ENCODE peak calls at places on chromosome 11, in eight cellular contexts. One of them, this sample, is unnamed.

GRCh38 chr11:33027846-33028536 is 11.4 kb upstream of the TCP11L1 start:
- DNase-seq in HepG2: no peak
- DNase-seq in adrenal gland: no peak
- DNase-seq in A549: no peak
- DNase-seq in ovary: no peak
- DNase-seq in right lobe of liver: no peak
- DNase-seq in stomach: no peak
- DNase-seq in testis: no peak
- DNase-seq in this sample: no peak

GRCh38 chr11:105719073-105719846 is 109.4 kb downstream of the GRIA4 start:
- DNase-seq in HepG2: peak; percentile 49
- DNase-seq in adrenal gland: no peak
- DNase-seq in A549: peak; percentile 10
- DNase-seq in ovary: no peak
- DNase-seq in right lobe of liver: no peak
- DNase-seq in stomach: no peak
- DNase-seq in testis: no peak
- DNase-seq in this sample: no peak

GRCh38 chr11:104061851-104062521 is 25.5 kb downstream of the DDI1 start:
- DNase-seq in HepG2: no peak
- DNase-seq in adrenal gland: no peak
- DNase-seq in A549: no peak
- DNase-seq in ovary: peak; percentile 11
- DNase-seq in right lobe of liver: no peak
- DNase-seq in stomach: no peak
- DNase-seq in testis: no peak
- DNase-seq in this sample: no peak

GRCh38 chr11:117668291-117668690 is 128.7 kb downstream of the DSCAML1 start:
- DNase-seq in HepG2: no peak
- DNase-seq in adrenal gland: no peak
- DNase-seq in A549: no peak
- DNase-seq in ovary: no peak
- DNase-seq in right lobe of liver: no peak
- DNase-seq in stomach: no peak
- DNase-seq in testis: no peak
- DNase-seq in this sample: no peak

GRCh38 chr11:84793318-84793717 is 833.8 kb downstream of the DLG2 start:
- DNase-seq in HepG2: no peak
- DNase-seq in adrenal gland: no peak
- DNase-seq in A549: no peak
- DNase-seq in ovary: no peak
- DNase-seq in right lobe of liver: no peak
- DNase-seq in stomach: no peak
- DNase-seq in testis: no peak
- DNase-seq in this sample: no peak

GRCh38 chr11:84165139-84165538 is 879.0 kb upstream of the CCDC90B start:
- DNase-seq in HepG2: no peak
- DNase-seq in adrenal gland: no peak
- DNase-seq in A549: no peak
- DNase-seq in ovary: no peak
- DNase-seq in right lobe of liver: no peak
- DNase-seq in stomach: no peak
- DNase-seq in testis: no peak
- DNase-seq in this sample: no peak

GRCh38 chr11:120031156-120031555 is 106.8 kb downstream of the TRIM29 start:
- DNase-seq in HepG2: no peak
- DNase-seq in adrenal gland: no peak
- DNase-seq in A549: no peak
- DNase-seq in ovary: no peak
- DNase-seq in right lobe of liver: no peak
- DNase-seq in stomach: no peak
- DNase-seq in testis: no peak
- DNase-seq in this sample: no peak

GRCh38 chr11:23123766-23124165 is 263.5 kb upstream of the CCDC179 start:
- DNase-seq in HepG2: no peak
- DNase-seq in adrenal gland: peak; percentile 34
- DNase-seq in A549: no peak
- DNase-seq in ovary: no peak
- DNase-seq in right lobe of liver: no peak
- DNase-seq in stomach: no peak
- DNase-seq in testis: no peak
- DNase-seq in this sample: no peak

GRCh38 chr11:121112498-121113455 is 11.7 kb downstream of the TECTA start:
- DNase-seq in HepG2: peak; percentile 52
- DNase-seq in adrenal gland: peak; percentile 51
- DNase-seq in A549: peak; percentile 51
- DNase-seq in ovary: peak; percentile 61
- DNase-seq in right lobe of liver: peak; percentile 70
- DNase-seq in stomach: peak; percentile 64
- DNase-seq in testis: peak; percentile 78
- DNase-seq in this sample: peak; percentile 48

GRCh38 chr11:14290422-14290821 is 68.6 kb downstream of the RRAS2 start:
- DNase-seq in HepG2: no peak
- DNase-seq in adrenal gland: no peak
- DNase-seq in A549: no peak
- DNase-seq in ovary: no peak
- DNase-seq in right lobe of liver: no peak
- DNase-seq in stomach: no peak
- DNase-seq in testis: no peak
- DNase-seq in this sample: no peak

GRCh38 chr11:74321487-74322188 is 10.2 kb upstream of the P4HA3 start:
- DNase-seq in HepG2: peak; percentile 12
- DNase-seq in adrenal gland: no peak
- DNase-seq in A549: no peak
- DNase-seq in ovary: no peak
- DNase-seq in right lobe of liver: no peak
- DNase-seq in stomach: no peak
- DNase-seq in testis: peak; percentile 37
- DNase-seq in this sample: peak; percentile 31

GRCh38 chr11:125990244-125990643 is 44.4 kb downstream of the VSIG10L2 start:
- DNase-seq in HepG2: no peak
- DNase-seq in adrenal gland: no peak
- DNase-seq in A549: no peak
- DNase-seq in ovary: peak; percentile 46
- DNase-seq in right lobe of liver: no peak
- DNase-seq in stomach: no peak
- DNase-seq in testis: peak; percentile 32
- DNase-seq in this sample: no peak

GRCh38 chr11:85663080-85663729 is 1.7 kb downstream of the CREBZF start:
- DNase-seq in HepG2: no peak
- DNase-seq in adrenal gland: no peak
- DNase-seq in A549: no peak
- DNase-seq in ovary: no peak
- DNase-seq in right lobe of liver: no peak
- DNase-seq in stomach: no peak
- DNase-seq in testis: peak; percentile 19
- DNase-seq in this sample: peak; percentile 55

GRCh38 chr11:83520849-83521248 is 234.7 kb upstream of the CCDC90B start:
- DNase-seq in HepG2: peak; percentile 60
- DNase-seq in adrenal gland: no peak
- DNase-seq in A549: no peak
- DNase-seq in ovary: no peak
- DNase-seq in right lobe of liver: no peak
- DNase-seq in stomach: peak; percentile 30
- DNase-seq in testis: no peak
- DNase-seq in this sample: no peak

GRCh38 chr11:45933131-45933821 is 10.8 kb downstream of the LARGE2 start:
- DNase-seq in HepG2: no peak
- DNase-seq in adrenal gland: peak; percentile 15
- DNase-seq in A549: no peak
- DNase-seq in ovary: no peak
- DNase-seq in right lobe of liver: no peak
- DNase-seq in stomach: peak; percentile 79
- DNase-seq in testis: no peak
- DNase-seq in this sample: no peak

GRCh38 chr11:126959700-126960099 is 40.9 kb downstream of the KIRREL3 start:
- DNase-seq in HepG2: no peak
- DNase-seq in adrenal gland: no peak
- DNase-seq in A549: no peak
- DNase-seq in ovary: no peak
- DNase-seq in right lobe of liver: no peak
- DNase-seq in stomach: no peak
- DNase-seq in testis: no peak
- DNase-seq in this sample: no peak

GRCh38 chr11:7672960-7673723 is at the start of gene CYB5R2:
- DNase-seq in HepG2: no peak
- DNase-seq in adrenal gland: peak; percentile 42
- DNase-seq in A549: peak; percentile 35
- DNase-seq in ovary: peak; percentile 88
- DNase-seq in right lobe of liver: no peak
- DNase-seq in stomach: peak; percentile 80
- DNase-seq in testis: peak; percentile 83
- DNase-seq in this sample: no peak

GRCh38 chr11:17531071-17531817 is 13.0 kb downstream of the USH1C start:
- DNase-seq in HepG2: no peak
- DNase-seq in adrenal gland: no peak
- DNase-seq in A549: no peak
- DNase-seq in ovary: no peak
- DNase-seq in right lobe of liver: no peak
- DNase-seq in stomach: no peak
- DNase-seq in testis: no peak
- DNase-seq in this sample: no peak

GRCh38 chr11:65598258-65598699 is 2.7 kb upstream of the KCNK7 start:
- DNase-seq in HepG2: no peak
- DNase-seq in adrenal gland: no peak
- DNase-seq in A549: no peak
- DNase-seq in ovary: no peak
- DNase-seq in right lobe of liver: no peak
- DNase-seq in stomach: no peak
- DNase-seq in testis: no peak
- DNase-seq in this sample: no peak
- TF ChIP-seq POLR2A in HepG2: no peak
- TF ChIP-seq POLR2A in adrenal gland: no peak
- TF ChIP-seq POLR2A in A549: no peak
- TF ChIP-seq POLR2A in ovary: no peak
- TF ChIP-seq POLR2A in right lobe of liver: no peak
- TF ChIP-seq POLR2A in stomach: no peak
- TF ChIP-seq POLR2A in testis: no peak
- TF ChIP-seq POLR2A in this sample: no peak

DNA sequence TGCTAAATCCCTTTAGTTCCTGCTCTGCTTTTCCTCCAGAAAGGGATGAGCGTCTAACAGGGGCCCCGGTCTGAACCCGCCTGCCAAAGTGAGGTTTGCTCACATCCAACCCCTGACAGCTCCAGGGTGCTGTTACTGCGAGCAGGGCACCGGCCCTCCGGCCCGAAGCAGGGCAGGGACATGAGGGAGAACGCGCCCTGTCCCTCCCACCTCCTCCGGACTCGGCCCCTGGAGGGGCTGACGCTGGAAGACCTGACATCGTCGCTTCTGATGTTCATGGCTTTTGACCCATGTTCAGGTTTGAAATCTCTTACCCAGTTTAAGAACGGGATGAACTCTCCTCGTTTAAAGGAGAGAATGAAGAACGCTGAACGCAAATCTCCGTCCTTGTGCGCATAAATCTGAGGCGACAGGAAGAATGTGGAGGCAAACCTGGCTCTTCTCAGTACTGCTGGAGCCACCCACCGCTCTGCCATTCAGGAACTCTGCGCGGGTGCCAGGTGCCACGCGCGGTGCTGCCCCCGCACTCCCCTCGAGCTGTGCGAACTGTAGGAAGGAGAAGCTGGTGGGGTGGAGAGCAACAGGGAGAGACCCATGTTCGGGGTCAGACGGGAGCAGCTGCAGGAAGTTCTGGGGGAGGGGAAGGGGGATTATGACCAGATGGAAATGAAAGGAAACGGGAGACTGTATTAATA is 819 bp upstream of the EEF1G start:
- DNase-seq in HepG2: no peak
- DNase-seq in adrenal gland: peak; percentile 58
- DNase-seq in A549: no peak
- DNase-seq in ovary: peak; percentile 50
- DNase-seq in right lobe of liver: peak; percentile 69
- DNase-seq in stomach: peak; percentile 40
- DNase-seq in testis: peak; percentile 58
- DNase-seq in this sample: no peak
- TF ChIP-seq POLR2A in HepG2: no peak
- TF ChIP-seq POLR2A in adrenal gland: no peak
- TF ChIP-seq POLR2A in A549: no peak
- TF ChIP-seq POLR2A in ovary: no peak
- TF ChIP-seq POLR2A in right lobe of liver: no peak
- TF ChIP-seq POLR2A in stomach: no peak
- TF ChIP-seq POLR2A in testis: no peak
- TF ChIP-seq POLR2A in this sample: no peak

DNA sequence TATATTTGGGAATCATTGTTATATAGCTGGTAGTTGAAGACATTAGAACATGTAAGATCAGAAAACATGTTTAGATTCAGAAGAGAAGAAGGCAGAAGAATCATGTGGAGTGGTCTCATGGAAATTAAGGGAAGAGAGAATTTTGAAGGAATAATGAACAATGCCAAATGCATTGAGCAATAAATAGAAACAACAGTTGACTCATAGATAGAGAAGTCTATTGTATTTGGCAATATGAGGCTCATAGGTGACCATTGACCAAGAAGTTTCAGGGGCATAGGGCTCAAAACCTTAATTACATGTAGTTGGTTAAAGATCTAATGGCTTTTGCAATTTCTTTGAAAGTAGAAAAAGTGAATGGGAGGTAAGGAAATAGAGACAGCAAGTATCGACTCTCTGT is 123.9 kb downstream of the PAX6 start:
- DNase-seq in HepG2: no peak
- DNase-seq in adrenal gland: no peak
- DNase-seq in A549: no peak
- DNase-seq in ovary: no peak
- DNase-seq in right lobe of liver: no peak
- DNase-seq in stomach: no peak
- DNase-seq in testis: no peak
- DNase-seq in this sample: no peak
- TF ChIP-seq POLR2A in HepG2: no peak
- TF ChIP-seq POLR2A in adrenal gland: no peak
- TF ChIP-seq POLR2A in A549: no peak
- TF ChIP-seq POLR2A in ovary: no peak
- TF ChIP-seq POLR2A in right lobe of liver: no peak
- TF ChIP-seq POLR2A in stomach: no peak
- TF ChIP-seq POLR2A in testis: no peak
- TF ChIP-seq POLR2A in this sample: no peak

GRCh38 chr11:62546937-62547625 is 475 bp upstream of the AHNAK start:
- DNase-seq in HepG2: no peak
- DNase-seq in adrenal gland: no peak
- DNase-seq in A549: peak; percentile 66
- DNase-seq in ovary: no peak
- DNase-seq in right lobe of liver: no peak
- DNase-seq in stomach: no peak
- DNase-seq in testis: peak; percentile 47
- DNase-seq in this sample: no peak

GRCh38 chr11:62548545-62549335 is 2.1 kb upstream of the AHNAK start:
- DNase-seq in HepG2: peak; percentile 78
- DNase-seq in adrenal gland: no peak
- DNase-seq in A549: peak; percentile 28
- DNase-seq in ovary: no peak
- DNase-seq in right lobe of liver: peak; percentile 77
- DNase-seq in stomach: peak; percentile 82
- DNase-seq in testis: peak; percentile 65
- DNase-seq in this sample: no peak

GRCh38 chr11:62545437-62546243 is 966 bp downstream of the AHNAK start:
- DNase-seq in HepG2: peak; percentile 86
- DNase-seq in adrenal gland: peak; percentile 94
- DNase-seq in A549: peak; percentile 89
- DNase-seq in ovary: peak; percentile 97
- DNase-seq in right lobe of liver: peak; percentile 86
- DNase-seq in stomach: peak; percentile 89
- DNase-seq in testis: peak; percentile 82
- DNase-seq in this sample: peak; percentile 61

GRCh38 chr11:62546244-62546936 is at the start of gene AHNAK:
- DNase-seq in HepG2: no peak
- DNase-seq in adrenal gland: peak; percentile 84
- DNase-seq in A549: peak; percentile 67
- DNase-seq in ovary: peak; percentile 83
- DNase-seq in right lobe of liver: peak; percentile 90
- DNase-seq in stomach: peak; percentile 87
- DNase-seq in testis: peak; percentile 85
- DNase-seq in this sample: peak; percentile 76

GRCh38 chr11:62547691-62548281 is 1.2 kb upstream of the AHNAK start:
- DNase-seq in HepG2: peak; percentile 81
- DNase-seq in adrenal gland: no peak
- DNase-seq in A549: peak; percentile 48
- DNase-seq in ovary: no peak
- DNase-seq in right lobe of liver: peak; percentile 88
- DNase-seq in stomach: peak; percentile 51
- DNase-seq in testis: no peak
- DNase-seq in this sample: no peak
- TF ChIP-seq POLR2A in HepG2: peak; percentile 73
- TF ChIP-seq POLR2A in adrenal gland: no peak
- TF ChIP-seq POLR2A in A549: no peak
- TF ChIP-seq POLR2A in ovary: peak; percentile 11
- TF ChIP-seq POLR2A in right lobe of liver: peak; percentile 47
- TF ChIP-seq POLR2A in stomach: no peak
- TF ChIP-seq POLR2A in testis: no peak
- TF ChIP-seq POLR2A in this sample: no peak